ENCODE peak calls at places on chromosome 16, in eight cellular contexts. U, P, V, R, E, O, F and D are unnamed samples.

GRCh38 chr16:65975049-65975708 is 391.3 kb upstream of the CDH5 start:
- DNase-seq in U (peak; percentile 42), F (no peak), R (no peak), V (peak; percentile 64), O (no peak), P (no peak), E (no peak), D (no peak)

GRCh38 chr16:75219088-75219487 is 300 bp downstream of the CTRB1 start:
- DNase-seq in P (no peak), O (no peak), F (no peak), R (no peak), V (no peak), U (no peak), E (no peak), D (no peak)

GRCh38 chr16:4314532-4315184 is 1.2 kb upstream of the GLIS2 start:
- DNase-seq in V (peak; percentile 46), U (no peak), F (no peak), O (no peak), E (no peak), R (no peak), P (no peak), D (no peak)

GRCh38 chr16:12901597-12902436 is at the start of gene SHISA9:
- DNase-seq in F (no peak), R (no peak), U (no peak), O (no peak), P (no peak), E (no peak), V (no peak), D (no peak)

GRCh38 chr16:85656351-85657266 is 32.1 kb downstream of the GINS2 start:
- DNase-seq in O (no peak), E (no peak), P (peak; percentile 29), U (no peak), R (no peak), F (no peak), V (no peak), D (no peak)

GRCh38 chr16:80375513-80375912 is 165.3 kb upstream of the DYNLRB2 start:
- DNase-seq in F (no peak), P (no peak), R (no peak), U (no peak), V (no peak), E (no peak), O (no peak), D (no peak)

GRCh38 chr16:66273644-66274334 is 92.7 kb upstream of the CDH5 start:
- DNase-seq in F (no peak), R (peak; percentile 57), V (peak; percentile 65), O (no peak), E (no peak), U (peak; percentile 17), P (no peak), D (no peak)

GRCh38 chr16:3256146-3256875 is at the start of gene MEFV:
- DNase-seq in U (no peak), P (no peak), E (no peak), V (peak; percentile 10), O (no peak), F (no peak), R (no peak), D (no peak)

GRCh38 chr16:83040174-83040573 is 413.4 kb downstream of the CDH13 start:
- DNase-seq in O (no peak), R (no peak), V (peak; percentile 83), U (no peak), F (no peak), P (no peak), E (no peak), D (no peak)

GRCh38 chr16:30983289-30983889 is 1.6 kb upstream of the HSD3B7 start:
- DNase-seq in U (no peak), P (no peak), F (no peak), R (no peak), O (no peak), E (no peak), V (no peak), D (no peak)

GRCh38 chr16:57374067-57374534 is 1.8 kb downstream of the CX3CL1 start:
- DNase-seq in P (peak; percentile 37), V (peak; percentile 88), O (no peak), U (no peak), E (no peak), F (no peak), R (no peak), D (no peak)